ENCODE peak calls at places on chromosomes 13 and 19, in seven cellular contexts. One of them, this sample, is unnamed. For H3K4me1 and H3K27me3, the result is how much of the 10 kb centered on the place peaks cover.

GRCh38 chr19:58134244-58134643 is 16.3 kb downstream of the ZNF329 start:
- DNase-seq in ascending aorta: no peak
- DNase-seq in aorta: no peak
- DNase-seq in astrocyte: no peak
- DNase-seq in osteoblast: no peak
- DNase-seq in RWPE2: no peak
- DNase-seq in GM23338: no peak
- DNase-seq in this sample: no peak

GRCh38 chr13:61258185-61258584 is 157.5 kb downstream of the PCDH20 start:
- DNase-seq in ascending aorta: no peak
- DNase-seq in aorta: no peak
- DNase-seq in astrocyte: no peak
- DNase-seq in osteoblast: no peak
- DNase-seq in RWPE2: no peak
- DNase-seq in GM23338: no peak
- DNase-seq in this sample: no peak

GRCh38 chr13:71621152-71622124 is 245.6 kb downstream of the DACH1 start:
- DNase-seq in ascending aorta: no peak
- DNase-seq in aorta: no peak
- DNase-seq in astrocyte: no peak
- DNase-seq in osteoblast: no peak
- DNase-seq in RWPE2: no peak
- DNase-seq in GM23338: peak
- DNase-seq in this sample: no peak

GRCh38 chr13:36764536-36764935 is 54.5 kb upstream of the RFXAP start:
- DNase-seq in ascending aorta: no peak
- DNase-seq in aorta: no peak
- DNase-seq in astrocyte: no peak
- DNase-seq in osteoblast: no peak
- DNase-seq in RWPE2: no peak
- DNase-seq in GM23338: no peak
- DNase-seq in this sample: no peak

GRCh38 chr19:52585101-52585500 is 15.0 kb downstream of the ZNF701 start:
- DNase-seq in ascending aorta: no peak
- DNase-seq in aorta: no peak
- DNase-seq in astrocyte: no peak
- DNase-seq in osteoblast: no peak
- DNase-seq in RWPE2: no peak
- DNase-seq in GM23338: peak
- DNase-seq in this sample: no peak

GRCh38 chr13:81874681-81875661 is 1534.0 kb upstream of the SPRY2 start:
- DNase-seq in ascending aorta: no peak
- DNase-seq in aorta: no peak
- DNase-seq in astrocyte: no peak
- DNase-seq in osteoblast: no peak
- DNase-seq in RWPE2: no peak
- DNase-seq in GM23338: peak
- DNase-seq in this sample: peak

GRCh38 chr13:21590231-21590630 is 13.7 kb downstream of the MICU2 start:
- DNase-seq in ascending aorta: no peak
- DNase-seq in aorta: no peak
- DNase-seq in astrocyte: no peak
- DNase-seq in osteoblast: no peak
- DNase-seq in RWPE2: no peak
- DNase-seq in GM23338: no peak
- DNase-seq in this sample: no peak

GRCh38 chr19:38792250-38793111 is 3.5 kb downstream of the LGALS7B start:
- DNase-seq in ascending aorta: peak
- DNase-seq in aorta: peak
- DNase-seq in astrocyte: no peak
- DNase-seq in osteoblast: peak
- DNase-seq in RWPE2: no peak
- DNase-seq in GM23338: peak
- DNase-seq in this sample: no peak

GRCh38 chr19:2253106-2254051 is 2.8 kb downstream of the JSRP1 start:
- DNase-seq in ascending aorta: no peak
- DNase-seq in aorta: no peak
- DNase-seq in astrocyte: no peak
- DNase-seq in osteoblast: peak
- DNase-seq in RWPE2: peak
- DNase-seq in GM23338: peak
- DNase-seq in this sample: no peak

GRCh38 chr19:3058009-3058820 is 4.1 kb downstream of the TLE5 start:
- DNase-seq in ascending aorta: no peak
- DNase-seq in aorta: peak
- DNase-seq in astrocyte: no peak
- DNase-seq in osteoblast: peak
- DNase-seq in RWPE2: no peak
- DNase-seq in GM23338: no peak
- DNase-seq in this sample: no peak

GRCh38 chr13:37747071-37747612 is 122.4 kb downstream of the TRPC4 start:
- DNase-seq in ascending aorta: no peak
- DNase-seq in aorta: no peak
- DNase-seq in astrocyte: peak
- DNase-seq in osteoblast: peak
- DNase-seq in RWPE2: no peak
- DNase-seq in GM23338: no peak
- DNase-seq in this sample: no peak

GRCh38 chr13:47211106-47211505 is 314.3 kb upstream of the HTR2A start:
- DNase-seq in ascending aorta: no peak
- DNase-seq in aorta: no peak
- DNase-seq in astrocyte: peak
- DNase-seq in osteoblast: no peak
- DNase-seq in RWPE2: no peak
- DNase-seq in GM23338: peak
- DNase-seq in this sample: no peak

GRCh38 chr13:60326273-60326672 is 70.7 kb upstream of the TDRD3 start:
- DNase-seq in ascending aorta: no peak
- DNase-seq in aorta: no peak
- DNase-seq in astrocyte: no peak
- DNase-seq in osteoblast: peak
- DNase-seq in RWPE2: no peak
- DNase-seq in GM23338: peak
- DNase-seq in this sample: no peak

GRCh38 chr19:9308091-9308490 is 1.5 kb downstream of the ZNF699 start:
- DNase-seq in ascending aorta: no peak
- DNase-seq in aorta: no peak
- DNase-seq in astrocyte: peak
- DNase-seq in osteoblast: no peak
- DNase-seq in RWPE2: no peak
- DNase-seq in GM23338: no peak
- DNase-seq in this sample: no peak

GRCh38 chr19:51163257-51163656 is 21.2 kb downstream of the SIGLEC7 start:
- DNase-seq in ascending aorta: no peak
- DNase-seq in aorta: no peak
- DNase-seq in astrocyte: no peak
- DNase-seq in osteoblast: no peak
- DNase-seq in RWPE2: no peak
- DNase-seq in GM23338: peak
- DNase-seq in this sample: no peak

GRCh38 chr13:95356916-95357315 is 55.7 kb upstream of the ABCC4 start:
- DNase-seq in ascending aorta: no peak
- DNase-seq in aorta: no peak
- DNase-seq in astrocyte: no peak
- DNase-seq in osteoblast: no peak
- DNase-seq in RWPE2: no peak
- DNase-seq in GM23338: no peak
- DNase-seq in this sample: peak

GRCh38 chr19:13953021-13953531 is 767 bp downstream of the DCAF15 start:
- DNase-seq in ascending aorta: no peak
- DNase-seq in aorta: no peak
- DNase-seq in astrocyte: no peak
- DNase-seq in osteoblast: peak
- DNase-seq in RWPE2: no peak
- DNase-seq in GM23338: peak
- DNase-seq in this sample: peak

GRCh38 chr19:4524808-4525562 is 6.7 kb upstream of the PLIN4 start:
- DNase-seq in ascending aorta: no peak
- DNase-seq in aorta: no peak
- DNase-seq in astrocyte: no peak
- DNase-seq in osteoblast: peak
- DNase-seq in RWPE2: no peak
- DNase-seq in GM23338: peak
- DNase-seq in this sample: peak

GRCh38 chr19:40585677-40586422 is 9.2 kb downstream of the SHKBP1 start:
- DNase-seq in ascending aorta: no peak
- DNase-seq in aorta: no peak
- DNase-seq in astrocyte: peak
- DNase-seq in osteoblast: peak
- DNase-seq in RWPE2: no peak
- DNase-seq in GM23338: no peak
- DNase-seq in this sample: no peak

GRCh38 chr19:49581007-49581508 is at the start of gene PRRG2:
- DNase-seq in ascending aorta: no peak
- DNase-seq in aorta: no peak
- DNase-seq in astrocyte: no peak
- DNase-seq in osteoblast: peak
- DNase-seq in RWPE2: peak
- DNase-seq in GM23338: peak
- DNase-seq in this sample: peak

GRCh38 chr19:24004166-24004565 is 82.8 kb upstream of the ZNF254 start:
- DNase-seq in ascending aorta: no peak
- DNase-seq in aorta: no peak
- DNase-seq in astrocyte: no peak
- DNase-seq in osteoblast: peak
- DNase-seq in RWPE2: no peak
- DNase-seq in GM23338: no peak
- DNase-seq in this sample: no peak

GRCh38 chr13:110008816-110009215 is 222.4 kb upstream of the IRS2 start:
- DNase-seq in ascending aorta: no peak
- DNase-seq in aorta: no peak
- DNase-seq in astrocyte: peak
- DNase-seq in osteoblast: no peak
- DNase-seq in RWPE2: no peak
- DNase-seq in GM23338: no peak
- DNase-seq in this sample: no peak

GRCh38 chr13:108700421-108701170 is 71.2 kb downstream of the MYO16 start:
- DNase-seq in ascending aorta: no peak
- DNase-seq in aorta: no peak
- DNase-seq in astrocyte: peak
- DNase-seq in osteoblast: no peak
- DNase-seq in RWPE2: no peak
- DNase-seq in GM23338: peak
- DNase-seq in this sample: no peak

GRCh38 chr19:46579286-46579944 is 21.7 kb upstream of the CALM3 start:
- DNase-seq in ascending aorta: no peak
- DNase-seq in aorta: no peak
- DNase-seq in astrocyte: no peak
- DNase-seq in osteoblast: peak
- DNase-seq in RWPE2: no peak
- DNase-seq in GM23338: peak
- DNase-seq in this sample: no peak

GRCh38 chr19:6211632-6212402 is 68.0 kb downstream of the MLLT1 start:
- DNase-seq in ascending aorta: no peak
- DNase-seq in aorta: peak
- DNase-seq in astrocyte: no peak
- DNase-seq in osteoblast: peak
- DNase-seq in RWPE2: peak
- DNase-seq in GM23338: no peak
- DNase-seq in this sample: no peak

GRCh38 chr19:50357178-50358100 is 8.0 kb downstream of the NAPSA start:
- DNase-seq in ascending aorta: peak
- DNase-seq in aorta: peak
- DNase-seq in astrocyte: peak
- DNase-seq in osteoblast: peak
- DNase-seq in RWPE2: no peak
- DNase-seq in GM23338: peak
- DNase-seq in this sample: peak

GRCh38 chr13:66689037-66689619 is 541.0 kb downstream of the PCDH9 start:
- DNase-seq in ascending aorta: no peak
- DNase-seq in aorta: no peak
- DNase-seq in astrocyte: no peak
- DNase-seq in osteoblast: no peak
- DNase-seq in RWPE2: no peak
- DNase-seq in GM23338: peak
- DNase-seq in this sample: no peak

GRCh38 chr13:114106991-114107685 is 25.3 kb downstream of the RASA3 start:
- DNase-seq in ascending aorta: peak
- DNase-seq in aorta: peak
- DNase-seq in astrocyte: no peak
- DNase-seq in osteoblast: peak
- DNase-seq in RWPE2: peak
- DNase-seq in GM23338: no peak
- DNase-seq in this sample: no peak
- H3K4me1 ChIP-seq in ascending aorta: under half
- H3K4me1 ChIP-seq in aorta: under half
- H3K4me1 ChIP-seq in astrocyte: under half
- H3K4me1 ChIP-seq in osteoblast: under half
- H3K4me1 ChIP-seq in RWPE2: under half
- H3K4me1 ChIP-seq in GM23338: under half
- H3K4me1 ChIP-seq in this sample: under half

DNA sequence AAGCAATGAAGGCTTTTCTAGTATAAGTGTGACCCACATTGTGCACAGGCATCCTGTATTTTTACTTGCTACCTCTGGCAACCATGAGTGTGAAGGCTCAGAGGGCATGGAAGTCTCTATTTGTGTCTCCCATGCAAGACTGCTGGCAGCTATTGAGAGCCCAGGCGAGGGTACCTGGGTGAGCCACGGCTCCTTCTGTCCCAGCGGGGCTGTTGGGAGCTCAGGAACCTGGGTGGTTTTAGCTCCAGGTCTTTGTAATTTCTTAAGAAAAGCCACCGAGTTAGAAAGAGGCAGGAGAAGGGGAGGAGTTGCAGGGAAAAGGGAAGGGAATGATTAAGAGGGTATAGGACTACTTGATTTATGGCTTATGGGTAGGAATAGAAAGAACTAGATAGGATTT is 190.4 kb upstream of the SOX1 start:
- DNase-seq in ascending aorta: no peak
- DNase-seq in aorta: no peak
- DNase-seq in astrocyte: no peak
- DNase-seq in osteoblast: peak
- DNase-seq in RWPE2: no peak
- DNase-seq in GM23338: no peak
- DNase-seq in this sample: no peak
- H3K27me3 ChIP-seq in ascending aorta: under half
- H3K27me3 ChIP-seq in aorta: under half
- H3K27me3 ChIP-seq in astrocyte: under half
- H3K27me3 ChIP-seq in osteoblast: under half
- H3K27me3 ChIP-seq in RWPE2: under half
- H3K27me3 ChIP-seq in GM23338: under half
- H3K27me3 ChIP-seq in this sample: under half

GRCh38 chr13:50365683-50366391 is 350.6 kb downstream of the KCNRG start:
- DNase-seq in ascending aorta: no peak
- DNase-seq in aorta: no peak
- DNase-seq in astrocyte: no peak
- DNase-seq in osteoblast: no peak
- DNase-seq in RWPE2: peak
- DNase-seq in GM23338: no peak
- DNase-seq in this sample: peak
- H3K4me3 ChIP-seq in ascending aorta: peak
- H3K4me3 ChIP-seq in aorta: peak
- H3K4me3 ChIP-seq in astrocyte: no peak
- H3K4me3 ChIP-seq in osteoblast: peak
- H3K4me3 ChIP-seq in RWPE2: no peak
- H3K4me3 ChIP-seq in GM23338: no peak
- H3K4me3 ChIP-seq in this sample: no peak

DNA sequence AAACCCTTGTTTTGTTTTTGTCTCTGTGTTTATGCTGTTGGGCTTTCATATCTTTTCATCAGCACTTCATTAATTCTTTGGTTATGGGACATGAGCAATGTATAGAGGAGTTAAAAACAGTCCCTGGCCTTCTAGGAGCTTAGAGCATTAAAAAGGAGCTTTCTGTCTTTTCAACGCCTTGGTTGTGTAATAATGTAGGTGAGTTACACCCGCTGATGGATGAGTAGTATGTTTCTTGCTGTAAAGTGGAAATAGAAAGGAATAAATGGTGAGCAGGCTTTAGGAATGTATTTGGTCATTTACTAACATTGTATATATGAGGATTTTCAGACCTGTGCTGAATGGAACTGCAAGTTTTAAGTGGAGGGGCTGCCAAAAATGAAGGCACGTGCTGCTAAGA is 121.5 kb upstream of the RNF113B start:
- DNase-seq in ascending aorta: no peak
- DNase-seq in aorta: no peak
- DNase-seq in astrocyte: no peak
- DNase-seq in osteoblast: no peak
- DNase-seq in RWPE2: no peak
- DNase-seq in GM23338: no peak
- DNase-seq in this sample: no peak
- H3K4me1 ChIP-seq in ascending aorta: under half
- H3K4me1 ChIP-seq in aorta: under half
- H3K4me1 ChIP-seq in astrocyte: under half
- H3K4me1 ChIP-seq in osteoblast: under half
- H3K4me1 ChIP-seq in RWPE2: under half
- H3K4me1 ChIP-seq in GM23338: under half
- H3K4me1 ChIP-seq in this sample: under half